ENCODE peak calls at places on chromosomes 12 and 14, in five cellular contexts. W is Karpas-422; A is SK-N-SH; X is transverse colon; S is effector memory CD4-positive, alpha-beta T cell. N is an unnamed sample.

GRCh38 chr12:132610051-132610759 is at the start of gene LRCOL1:
- DNase-seq in S (no peak), X (no peak), W (no peak), A (peak), N (peak)

GRCh38 chr12:79324571-79324970 is 366.2 kb downstream of the PAWR start:
- DNase-seq in W (no peak), S (no peak), A (no peak), X (no peak), N (no peak)

GRCh38 chr14:105141026-105141425 is 27.6 kb downstream of the JAG2 start:
- DNase-seq in X (no peak), W (no peak), S (no peak), A (no peak), N (no peak)

GRCh38 chr12:125134576-125134975 is 69.3 kb downstream of the AACS start:
- DNase-seq in A (no peak), W (no peak), S (no peak), X (no peak), N (no peak)

GRCh38 chr14:102544034-102544744 is 34.6 kb upstream of the ANKRD9 start:
- DNase-seq in S (no peak), A (peak), X (no peak), W (no peak), N (no peak)

GRCh38 chr12:100295764-100296555 is 29.0 kb downstream of the SCYL2 start:
- DNase-seq in W (no peak), X (no peak), A (no peak), S (no peak), N (no peak)

GRCh38 chr12:94534761-94535613 is 75.3 kb upstream of the CEP83 start:
- DNase-seq in X (no peak), A (no peak), S (no peak), W (no peak), N (no peak)

GRCh38 chr14:105152794-105153241 is 15.8 kb downstream of the JAG2 start:
- DNase-seq in S (no peak), W (no peak), A (no peak), X (no peak), N (peak)

GRCh38 chr14:104288272-104288671 is 149.9 kb downstream of the KIF26A start:
- DNase-seq in A (peak), S (no peak), X (peak), W (no peak), N (peak)

GRCh38 chr12:7113389-7113871 is 4.4 kb upstream of the C1RL start:
- DNase-seq in W (peak), A (peak), S (no peak), X (peak), N (no peak)

GRCh38 chr12:57888407-57889157 is 42.1 kb upstream of the CTDSP2 start:
- DNase-seq in W (no peak), S (no peak), X (peak), A (no peak), N (no peak)

GRCh38 chr14:71408362-71409035 is 501.2 kb downstream of the PCNX1 start:
- DNase-seq in S (no peak), A (no peak), X (no peak), W (no peak), N (no peak)

GRCh38 chr14:61698216-61698980 is 3.1 kb downstream of the HIF1A start:
- DNase-seq in S (no peak), W (peak), A (no peak), X (no peak), N (no peak)

GRCh38 chr12:65902504-65902903 is 78.2 kb downstream of the HMGA2 start:
- DNase-seq in X (no peak), W (no peak), S (no peak), A (no peak), N (no peak)

GRCh38 chr12:12081836-12082497 is 11.2 kb downstream of the BCL2L14 start:
- DNase-seq in W (peak), S (no peak), X (peak), A (peak), N (no peak)

GRCh38 chr14:57818511-57818910 is 47.4 kb downstream of the SLC35F4 start:
- DNase-seq in S (no peak), X (no peak), A (no peak), W (no peak), N (no peak)

GRCh38 chr12:70260610-70261009 is 17.4 kb downstream of the CNOT2 start:
- DNase-seq in S (no peak), W (peak), X (no peak), A (no peak), N (no peak)

GRCh38 chr14:62209287-62209899 is 447.2 kb downstream of the SNAPC1 start:
- DNase-seq in S (no peak), A (no peak), X (no peak), W (no peak), N (no peak)

GRCh38 chr14:21825147-21825743 is 151.6 kb upstream of the OR4E1 start:
- DNase-seq in A (peak), X (no peak), W (peak), S (no peak), N (no peak)

GRCh38 chr14:65632487-65632886 is 220.0 kb downstream of the FUT8 start:
- DNase-seq in S (no peak), W (no peak), X (no peak), A (no peak), N (no peak)

DNA sequence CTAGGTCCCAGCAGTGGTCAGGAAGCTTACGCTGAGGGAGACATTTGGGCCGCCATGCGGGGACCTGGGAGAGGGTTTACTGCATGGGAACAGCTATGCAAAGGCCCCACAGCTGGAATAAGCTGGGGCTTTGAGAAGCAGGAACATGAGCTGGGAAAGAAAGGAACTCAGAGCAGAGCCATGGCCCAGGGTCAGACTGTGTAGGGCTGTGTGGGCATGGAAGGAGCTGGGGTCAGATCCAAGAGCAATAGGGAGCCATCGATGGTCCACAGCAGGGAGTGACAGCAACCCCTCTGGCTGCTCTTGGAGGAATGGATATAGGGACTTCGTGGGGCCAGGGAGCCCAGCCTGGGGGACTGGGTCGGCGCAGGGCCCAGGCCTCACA is 151.6 kb downstream of the ADGRD1 start:
- DNase-seq in W (no peak), X (no peak), A (no peak), S (no peak), N (no peak)
- H3K27ac ChIP-seq in W (no peak), X (no peak), A (no peak), S (no peak), N (no peak)

GRCh38 chr12:106091421-106091820 is 47.3 kb downstream of the NUAK1 start:
- DNase-seq in W (no peak), X (no peak), S (no peak), A (no peak), N (no peak)
- H3K27ac ChIP-seq in W (no peak), X (peak), S (no peak), A (peak), N (no peak)

GRCh38 chr14:30230719-30231118 is 303.1 kb upstream of the PRKD1 start:
- DNase-seq in X (no peak), W (no peak), S (no peak), A (no peak), N (no peak)

GRCh38 chr14:30225171-30225570 is 297.5 kb upstream of the PRKD1 start:
- DNase-seq in A (no peak), S (no peak), X (no peak), W (no peak), N (no peak)

GRCh38 chr14:30227871-30228270 is 300.2 kb upstream of the PRKD1 start:
- DNase-seq in X (no peak), A (no peak), W (no peak), S (no peak), N (peak)

GRCh38 chr14:30223966-30224365 is 296.3 kb upstream of the PRKD1 start:
- DNase-seq in S (no peak), X (no peak), A (no peak), W (no peak), N (peak)

GRCh38 chr14:30227436-30227835 is 299.8 kb upstream of the PRKD1 start:
- DNase-seq in W (no peak), S (no peak), X (no peak), A (no peak), N (no peak)
- H3K27ac ChIP-seq in W (no peak), S (no peak), X (peak), A (no peak), N (no peak)

DNA sequence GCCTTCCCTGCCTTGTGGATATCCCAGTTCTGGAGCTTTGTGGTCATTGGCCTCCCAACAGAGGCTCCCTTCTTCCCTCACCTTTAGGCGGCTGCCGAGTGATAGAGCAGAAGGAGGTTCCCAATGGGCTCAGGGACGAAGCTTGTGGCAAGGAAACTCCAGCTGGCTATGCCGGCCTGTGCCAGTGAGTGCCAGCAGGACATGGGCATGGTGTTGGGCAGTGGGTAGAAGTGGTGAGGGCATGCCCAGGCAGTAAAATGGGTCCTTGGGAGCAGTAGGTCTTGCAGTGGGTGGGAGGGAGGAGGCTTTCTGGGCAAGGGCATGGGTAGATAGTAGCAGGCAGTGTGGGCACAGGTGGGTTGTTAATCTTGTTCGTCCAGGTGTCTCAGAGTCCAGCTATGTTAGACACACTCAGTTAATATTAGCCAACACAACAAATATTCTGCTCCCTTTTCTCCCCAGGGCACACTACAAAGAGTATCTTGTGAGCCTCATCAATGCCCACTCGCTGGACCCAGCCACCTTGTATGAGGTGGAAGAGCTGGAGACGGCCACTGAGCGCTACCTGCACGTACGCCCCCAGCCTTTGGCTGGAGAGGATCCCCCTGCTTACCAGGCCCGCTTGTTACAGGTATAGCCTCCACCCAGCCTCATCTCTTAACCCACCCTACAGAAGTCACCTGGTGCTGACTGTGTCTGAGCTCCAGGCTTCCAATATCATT is 1.1 kb upstream of the IRF9 start:
- DNase-seq in W (no peak), S (no peak), A (no peak), X (no peak), N (no peak)
- H3K27ac ChIP-seq in W (peak), S (peak), A (peak), X (peak), N (no peak)

N was measured in body of pancreas.